ENCODE peak calls at places on chromosomes 16 and 17, in seven cellular contexts. B is NCI-H1092 treated with DMSO at 0.1 percent for 48 hours, L is fibroblast of lung, Z is NB4, A is NCI-H1930, W is T-helper 22 cell, F is GM23248. D is an unnamed sample.

GRCh38 chr17:76793775-76794174 is 55.9 kb downstream of the MFSD11 start:
- DNase-seq in A (peak; percentile 12), B (peak; percentile 71), Z (peak; percentile 75), F (peak; percentile 40), W (no peak), L (no peak), D (no peak)

GRCh38 chr17:2412561-2413021 is 11.7 kb upstream of the MNT start:
- DNase-seq in B (no peak), A (no peak), L (peak; percentile 44), W (no peak), Z (no peak), F (peak; percentile 77), D (no peak)

GRCh38 chr16:21164521-21165168 is 6.2 kb downstream of the LDAF1 start:
- DNase-seq in B (no peak), F (no peak), W (no peak), Z (no peak), L (no peak), A (no peak), D (no peak)

GRCh38 chr17:18850679-18851078 is 7.3 kb upstream of the PRPSAP2 start:
- DNase-seq in W (no peak), Z (no peak), L (no peak), F (peak; percentile 15), B (no peak), A (no peak), D (no peak)

GRCh38 chr17:45019177-45019711 is 32.2 kb downstream of the DCAKD start:
- DNase-seq in Z (peak; percentile 59), B (peak; percentile 47), A (peak; percentile 40), L (peak; percentile 44), W (no peak), F (peak; percentile 87), D (no peak)

GRCh38 chr17:512926-513325 is 160.3 kb upstream of the RPH3AL start:
- DNase-seq in W (no peak), F (peak; percentile 76), B (no peak), A (no peak), L (no peak), Z (no peak), D (no peak)

GRCh38 chr17:67475161-67475887 is 98.2 kb downstream of the PITPNC1 start:
- DNase-seq in B (peak; percentile 80), W (peak; percentile 64), Z (peak; percentile 84), A (peak; percentile 32), L (peak; percentile 80), F (peak; percentile 86), D (peak; percentile 86)

GRCh38 chr17:31488264-31488981 is 96.9 kb downstream of the RAB11FIP4 start:
- DNase-seq in L (no peak), A (no peak), Z (peak; percentile 18), F (no peak), W (no peak), B (no peak), D (no peak)

GRCh38 chr17:43006639-43007551 is at the start of gene IFI35:
- DNase-seq in B (no peak), A (no peak), L (peak; percentile 85), Z (peak; percentile 87), W (peak; percentile 66), F (peak; percentile 93), D (peak; percentile 35)

GRCh38 chr16:73058221-73058615 is 10.3 kb upstream of the ZFHX3 start:
- DNase-seq in L (no peak), F (peak; percentile 77), A (no peak), W (no peak), Z (peak; percentile 61), B (peak; percentile 23), D (no peak)

GRCh38 chr17:69450857-69451410 is 36.4 kb downstream of the MAP2K6 start:
- DNase-seq in Z (no peak), L (no peak), F (no peak), A (no peak), B (no peak), W (no peak), D (no peak)

GRCh38 chr17:79838541-79839274 is 532 bp downstream of the CBX4 start:
- DNase-seq in A (no peak), L (peak; percentile 66), Z (peak; percentile 67), B (peak; percentile 42), F (peak; percentile 78), W (peak; percentile 36), D (no peak)

GRCh38 chr16:23595246-23595950 is 718 bp downstream of the NDUFAB1 start:
- DNase-seq in Z (no peak), F (peak; percentile 50), W (no peak), B (no peak), A (no peak), L (no peak), D (no peak)

GRCh38 chr17:72934927-72935326 is 157.6 kb downstream of the SLC39A11 start:
- DNase-seq in W (no peak), L (no peak), B (no peak), A (no peak), Z (no peak), F (no peak), D (no peak)

GRCh38 chr17:29010129-29010528 is 4.3 kb upstream of the SEZ6 start:
- DNase-seq in A (no peak), W (no peak), L (no peak), F (no peak), B (no peak), Z (no peak), D (no peak)

GRCh38 chr17:31495049-31495885 is 103.8 kb downstream of the RAB11FIP4 start:
- DNase-seq in W (no peak), Z (peak; percentile 73), B (peak; percentile 43), A (no peak), F (no peak), L (no peak), D (peak; percentile 6)

GRCh38 chr17:4584125-4584834 is at the start of gene SMTNL2:
- DNase-seq in F (peak; percentile 27), L (no peak), B (no peak), W (no peak), A (no peak), Z (no peak), D (no peak)

GRCh38 chr17:29760279-29760721 is 137.6 kb upstream of the CORO6 start:
- DNase-seq in Z (peak; percentile 78), B (no peak), L (peak; percentile 34), A (no peak), F (peak; percentile 57), W (peak; percentile 9), D (no peak)

GRCh38 chr17:15384142-15384803 is 42.9 kb upstream of the TEKT3 start:
- DNase-seq in F (peak; percentile 51), L (peak; percentile 77), Z (no peak), A (no peak), W (no peak), B (no peak), D (no peak)

GRCh38 chr17:64531955-64532371 is 25.2 kb downstream of the CEP95 start:
- DNase-seq in Z (no peak), F (peak; percentile 56), L (peak; percentile 53), A (no peak), W (no peak), B (no peak), D (no peak)

GRCh38 chr17:3980381-3980975 is 16.2 kb upstream of the ATP2A3 start:
- DNase-seq in L (no peak), W (no peak), Z (no peak), B (peak; percentile 47), A (no peak), F (no peak), D (peak; percentile 74)

GRCh38 chr17:31418773-31419350 is 27.4 kb downstream of the RAB11FIP4 start:
- DNase-seq in A (no peak), F (peak; percentile 18), Z (no peak), W (no peak), B (no peak), L (no peak), D (no peak)

GRCh38 chr17:29150191-29150590 is 30.0 kb downstream of the MYO18A start:
- DNase-seq in A (no peak), B (no peak), W (no peak), Z (no peak), L (no peak), F (no peak), D (no peak)

D was measured in NCI-H2081 treated with DMSO at 0.1 percent for 48 hours.